ENCODE peak calls at places on chromosomes 16 and 17, in four cellular contexts. Q, Z, S and V are unnamed samples.

GRCh38 chr16:23944381-23944780 is 108.6 kb downstream of the PRKCB start:
- DNase-seq in Q (no peak), Z (no peak), S (no peak), V (no peak)

GRCh38 chr16:31678649-31679325 is 151.1 kb downstream of the AHSP start:
- DNase-seq in Q (no peak), Z (no peak), S (no peak), V (no peak)

GRCh38 chr16:62909597-62909996 is 873.4 kb upstream of the CDH8 start:
- DNase-seq in Q (no peak), Z (no peak), S (no peak), V (no peak)

GRCh38 chr16:46789499-46790414 is 41.2 kb downstream of the C16orf87 start:
- DNase-seq in Q (peak), Z (no peak), S (peak), V (no peak)

GRCh38 chr16:85697441-85697840 is 8.7 kb upstream of the GINS2 start:
- DNase-seq in Q (no peak), Z (no peak), S (no peak), V (no peak)

GRCh38 chr17:12201294-12201693 is 180.6 kb downstream of the MAP2K4 start:
- DNase-seq in Q (no peak), Z (no peak), S (no peak), V (no peak)

GRCh38 chr17:30000755-30001257 is 59.4 kb downstream of the EFCAB5 start:
- DNase-seq in Q (peak), Z (no peak), S (no peak), V (no peak)

GRCh38 chr16:25291580-25291979 is 33.9 kb upstream of the ZKSCAN2 start:
- DNase-seq in Q (no peak), Z (no peak), S (no peak), V (no peak)

GRCh38 chr16:30533146-30533522 is 1.5 kb downstream of the ZNF747 start:
- DNase-seq in Q (no peak), Z (no peak), S (no peak), V (no peak)
- H3K4me3 ChIP-seq in Q (no peak), Z (no peak), S (no peak), V (no peak)

GRCh38 chr16:3773663-3774062 is 56.3 kb upstream of the TRAP1 start:
- DNase-seq in Q (no peak), Z (no peak), S (no peak), V (no peak)

GRCh38 chr16:3774819-3775218 is 57.5 kb upstream of the TRAP1 start:
- DNase-seq in Q (no peak), Z (no peak), S (no peak), V (no peak)

GRCh38 chr16:3776316-3776715 is 59.0 kb upstream of the TRAP1 start:
- DNase-seq in Q (no peak), Z (no peak), S (no peak), V (no peak)

GRCh38 chr16:3771513-3771912 is 54.2 kb upstream of the TRAP1 start:
- DNase-seq in Q (no peak), Z (no peak), S (no peak), V (no peak)

DNA sequence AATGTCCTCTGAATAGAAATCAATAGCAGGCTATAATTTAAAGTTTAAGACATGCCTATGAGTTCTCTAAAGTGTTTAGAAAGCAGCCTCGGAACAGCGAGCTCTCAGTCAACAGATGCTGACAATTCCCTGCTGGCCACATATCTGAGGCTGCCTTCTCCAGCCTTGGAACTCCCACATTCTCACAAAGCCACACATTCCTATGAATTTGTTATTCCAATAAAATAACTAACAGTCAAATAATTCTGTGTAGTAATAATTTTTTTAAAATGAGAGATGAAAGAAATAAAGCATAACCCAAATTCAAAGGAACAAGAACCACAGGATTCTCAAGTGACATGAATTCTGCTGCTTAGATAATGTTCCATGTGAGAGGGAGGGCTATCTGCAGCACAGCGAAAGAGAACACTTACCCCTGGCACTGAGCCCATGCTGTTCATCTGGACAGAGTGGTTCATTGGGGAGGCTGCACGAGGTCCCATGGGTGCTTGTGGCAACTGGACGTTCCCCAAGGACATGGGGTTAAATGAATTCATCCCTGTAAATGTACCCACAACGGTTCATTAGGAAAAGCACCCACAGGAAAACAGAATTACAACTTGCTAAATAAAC is 56.9 kb upstream of the TRAP1 start:
- DNase-seq in Q (peak), Z (no peak), S (no peak), V (no peak)
- TF ChIP-seq CTCF in Q (no peak), Z (no peak), S (no peak), V (no peak)

GRCh38 chr17:37017355-37017754 is 68.6 kb downstream of the AATF start:
- DNase-seq in Q (no peak), Z (no peak), S (no peak), V (no peak)
- H3K4me3 ChIP-seq in Q (no peak), Z (no peak), S (no peak), V (no peak)

GRCh38 chr16:71426069-71426879 is 15.6 kb downstream of the TLE7 start:
- DNase-seq in Q (peak), Z (peak), S (no peak), V (peak)

GRCh38 chr16:71428883-71429282 is 13.0 kb downstream of the TLE7 start:
- DNase-seq in Q (no peak), Z (no peak), S (no peak), V (no peak)

GRCh38 chr16:71426880-71427615 is 14.8 kb downstream of the TLE7 start:
- DNase-seq in Q (no peak), Z (peak), S (no peak), V (no peak)

GRCh38 chr16:71429581-71429980 is 12.3 kb downstream of the TLE7 start:
- DNase-seq in Q (no peak), Z (no peak), S (no peak), V (no peak)

GRCh38 chr16:71428385-71428784 is 13.5 kb downstream of the TLE7 start:
- DNase-seq in Q (no peak), Z (no peak), S (no peak), V (no peak)
- TF ChIP-seq CTCF in Q (no peak), Z (no peak), S (no peak), V (no peak)

DNA sequence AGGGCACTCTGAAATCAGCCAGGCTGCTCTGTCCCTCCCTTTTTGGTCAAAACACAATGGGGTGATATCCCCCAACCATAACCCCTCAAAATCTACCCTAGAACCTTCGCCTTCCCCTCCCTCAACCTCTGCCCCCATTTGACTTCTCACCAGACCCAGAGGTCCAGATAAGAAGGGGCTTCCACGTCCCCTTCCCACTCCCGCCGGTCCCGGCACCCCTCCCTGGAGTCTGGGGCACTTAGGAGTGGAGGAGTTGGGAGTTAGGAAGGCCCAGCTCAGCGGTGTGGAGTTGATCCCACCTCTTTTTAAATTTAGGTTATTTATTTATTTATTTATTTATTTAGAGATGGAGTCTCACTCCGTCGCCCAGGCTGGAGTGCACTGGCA is 619 bp upstream of the TMEM92 start:
- DNase-seq in Q (no peak), Z (no peak), S (no peak), V (no peak)
- H3K4me3 ChIP-seq in Q (no peak), Z (no peak), S (no peak), V (peak)